ENCODE peak calls at places on chromosomes 13 and 19, in seven cellular contexts. V is SK-N-SH, W is HepG2, A is H1, M is A549, X is GM12878, Y is K562. R is an unnamed sample.

GRCh38 chr19:34067861-34068271 is 104.4 kb upstream of the LSM14A start:
- DNase-seq in V (no peak), W (no peak), A (no peak), M (peak; percentile 78), X (no peak), Y (no peak), R (peak; percentile 34)

GRCh38 chr19:31109626-31110025 is 239.6 kb downstream of the TSHZ3 start:
- DNase-seq in V (peak; percentile 53), W (no peak), A (no peak), M (no peak), X (no peak), Y (no peak), R (no peak)

GRCh38 chr13:110546933-110547332 is 14.6 kb downstream of the RAB20 start:
- DNase-seq in V (no peak), W (peak; percentile 80), A (no peak), M (peak; percentile 81), X (no peak), Y (no peak), R (peak; percentile 89)

GRCh38 chr19:1948676-1949075 is 7.7 kb downstream of the CSNK1G2 start:
- DNase-seq in V (no peak), W (no peak), A (no peak), M (no peak), X (no peak), Y (no peak), R (no peak)

GRCh38 chr13:21427741-21428140 is 31.4 kb downstream of the ZDHHC20 start:
- DNase-seq in V (no peak), W (no peak), A (no peak), M (no peak), X (peak; percentile 20), Y (no peak), R (no peak)

GRCh38 chr19:45442927-45443461 is 19.3 kb upstream of the ERCC1 start:
- DNase-seq in V (peak; percentile 59), W (no peak), A (no peak), M (peak; percentile 93), X (no peak), Y (peak; percentile 62), R (peak; percentile 59)

GRCh38 chr13:112740502-112741131 is 50.8 kb downstream of the ATP11A start:
- DNase-seq in V (no peak), W (no peak), A (no peak), M (no peak), X (no peak), Y (peak; percentile 37), R (peak; percentile 95)

GRCh38 chr19:56083668-56084067 is 37.4 kb downstream of the ZNF787 start:
- DNase-seq in V (no peak), W (no peak), A (no peak), M (no peak), X (no peak), Y (peak; percentile 59), R (no peak)

GRCh38 chr19:14476663-14477401 is 1.7 kb upstream of the PTGER1 start:
- DNase-seq in V (peak; percentile 36), W (no peak), A (no peak), M (peak; percentile 73), X (no peak), Y (peak; percentile 66), R (peak; percentile 88)

GRCh38 chr19:48990400-48990799 is 2.7 kb downstream of the GYS1 start:
- DNase-seq in V (no peak), W (no peak), A (no peak), M (no peak), X (no peak), Y (no peak), R (no peak)

GRCh38 chr13:27678306-27679040 is 56.8 kb downstream of the POLR1D start:
- DNase-seq in V (no peak), W (no peak), A (no peak), M (no peak), X (no peak), Y (peak; percentile 8), R (peak; percentile 48)

GRCh38 chr19:28691683-28692082 is 521.3 kb downstream of the UQCRFS1 start:
- DNase-seq in V (no peak), W (no peak), A (no peak), M (no peak), X (no peak), Y (no peak), R (no peak)

GRCh38 chr19:16649734-16650133 is 10.2 kb downstream of the SMIM7 start:
- DNase-seq in V (no peak), W (no peak), A (no peak), M (no peak), X (no peak), Y (no peak), R (no peak)

GRCh38 chr13:113117335-113117872 is 5.2 kb upstream of the F10 start:
- DNase-seq in V (no peak), W (no peak), A (no peak), M (no peak), X (no peak), Y (no peak), R (no peak)

GRCh38 chr13:74715718-74716117 is 581.5 kb upstream of the KLF12 start:
- DNase-seq in V (no peak), W (no peak), A (no peak), M (no peak), X (no peak), Y (no peak), R (no peak)

GRCh38 chr13:44969858-44970484 is 19.3 kb downstream of the NUFIP1 start:
- DNase-seq in V (peak; percentile 53), W (peak; percentile 49), A (no peak), M (peak; percentile 35), X (no peak), Y (no peak), R (peak; percentile 71)

GRCh38 chr19:45161715-45162463 is 1.1 kb upstream of the NKPD1 start:
- DNase-seq in V (peak; percentile 89), W (no peak), A (no peak), M (no peak), X (no peak), Y (peak; percentile 54), R (peak; percentile 28)

GRCh38 chr19:12224676-12225075 is 61.8 kb downstream of the ZNF136 start:
- DNase-seq in V (no peak), W (no peak), A (no peak), M (no peak), X (no peak), Y (no peak), R (no peak)

GRCh38 chr13:42393573-42394360 is 121.8 kb downstream of the AKAP11 start:
- DNase-seq in V (no peak), W (no peak), A (no peak), M (no peak), X (no peak), Y (no peak), R (no peak)

GRCh38 chr13:28837111-28837510 is 17.0 kb downstream of the MTUS2 start:
- DNase-seq in V (no peak), W (no peak), A (no peak), M (no peak), X (no peak), Y (no peak), R (no peak)

DNA sequence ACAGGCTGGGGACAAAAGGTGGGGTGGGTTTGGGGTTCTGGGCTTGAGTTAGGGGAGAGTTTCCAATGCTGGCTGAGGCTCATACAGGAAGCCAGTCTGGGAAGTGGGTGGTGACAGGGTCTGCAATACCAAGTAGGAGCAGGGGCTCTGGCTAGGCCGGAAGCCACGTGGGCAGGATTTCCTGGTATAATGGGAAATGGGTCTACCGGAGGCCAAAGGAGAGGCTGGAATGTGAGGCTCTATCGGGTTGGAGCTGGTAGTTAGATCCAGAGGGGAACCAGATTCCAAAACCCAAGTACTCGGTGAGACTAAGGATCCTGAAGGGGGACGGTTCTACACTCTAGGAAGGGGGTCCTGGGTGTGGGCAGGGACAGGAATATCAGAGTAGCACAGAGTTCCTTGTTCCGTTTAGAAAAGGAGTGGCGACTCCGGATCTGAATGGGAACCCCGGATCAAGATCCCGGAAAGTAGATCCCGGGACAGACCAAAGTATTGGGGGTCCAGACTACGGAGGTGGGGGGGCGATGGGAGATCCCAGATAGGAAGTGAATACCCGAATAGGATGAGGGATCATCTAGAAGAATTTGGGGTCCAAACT is 802 bp downstream of the CDC37 start:
- DNase-seq in V (peak; percentile 76), W (peak; percentile 64), A (no peak), M (no peak), X (no peak), Y (peak; percentile 36), R (no peak)
- TF ChIP-seq RFX5 in V (no peak), W (no peak), A (no peak), M (no peak), X (no peak), Y (no peak), R (no peak)

GRCh38 chr13:24670927-24671326 is 9.3 kb upstream of the ATP12A start:
- DNase-seq in V (peak; percentile 49), W (no peak), A (no peak), M (peak; percentile 60), X (no peak), Y (peak; percentile 27), R (no peak)
- TF ChIP-seq RFX5 in V (no peak), W (no peak), A (no peak), M (no peak), X (no peak), Y (no peak), R (no peak)

GRCh38 chr19:3163230-3163886 is 15.2 kb upstream of the S1PR4 start:
- DNase-seq in V (peak; percentile 93), W (peak; percentile 46), A (peak; percentile 53), M (peak; percentile 60), X (no peak), Y (peak; percentile 91), R (peak; percentile 43)
- TF ChIP-seq RFX5 in V (no peak), W (no peak), A (no peak), M (no peak), X (no peak), Y (no peak), R (no peak)

GRCh38 chr13:19862511-19863313 is 737 bp downstream of the ZMYM5 start:
- DNase-seq in V (no peak), W (no peak), A (no peak), M (peak; percentile 27), X (no peak), Y (peak; percentile 32), R (peak; percentile 7)

GRCh38 chr13:19863323-19864017 is at the start of gene ZMYM5:
- DNase-seq in V (peak; percentile 96), W (peak; percentile 93), A (peak; percentile 96), M (peak; percentile 98), X (peak; percentile 95), Y (peak; percentile 91), R (peak; percentile 99)

GRCh38 chr13:19861762-19862161 is 1.7 kb downstream of the ZMYM5 start:
- DNase-seq in V (no peak), W (no peak), A (no peak), M (no peak), X (no peak), Y (no peak), R (no peak)

GRCh38 chr13:19864018-19864338 is 529 bp upstream of the ZMYM5 start:
- DNase-seq in V (peak; percentile 75), W (no peak), A (no peak), M (peak; percentile 83), X (no peak), Y (peak; percentile 65), R (no peak)

DNA sequence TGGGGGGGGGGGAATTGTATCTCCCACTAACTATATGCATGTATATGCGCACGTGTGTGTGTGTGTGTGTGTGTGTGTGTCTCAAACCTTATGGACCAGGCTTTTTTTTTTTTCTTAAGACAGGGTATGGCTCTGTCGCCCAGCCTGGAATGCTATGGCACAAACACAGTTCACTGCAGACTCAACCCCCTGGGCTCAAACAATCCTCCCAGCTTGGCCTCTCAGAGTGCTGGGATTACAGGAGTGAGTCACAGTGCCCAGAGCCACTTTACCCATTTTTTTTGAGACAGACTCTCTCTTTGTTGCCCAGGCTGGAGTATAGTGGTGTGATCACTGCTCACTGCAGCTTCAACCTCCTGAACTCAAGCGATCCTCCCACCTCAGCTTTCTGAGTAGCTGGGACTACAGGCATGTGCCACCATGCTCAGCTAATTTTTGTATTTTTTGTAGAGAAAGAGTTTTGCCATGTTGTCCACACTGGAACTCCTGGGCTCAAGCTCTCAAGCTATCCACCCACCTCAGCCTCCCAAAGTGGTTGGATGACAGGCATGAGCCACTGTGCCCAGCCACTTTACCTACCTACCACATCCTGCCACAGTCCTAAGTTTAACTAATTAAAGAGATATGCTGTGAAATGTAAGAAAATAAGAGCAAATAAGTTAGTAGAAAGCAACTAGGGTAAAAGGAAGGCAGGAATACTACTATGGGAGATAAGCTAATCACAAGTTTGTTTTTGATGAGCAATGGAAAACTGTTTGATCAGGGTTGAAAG is 2.4 kb downstream of the ZMYM5 start:
- DNase-seq in V (no peak), W (peak; percentile 77), A (no peak), M (peak; percentile 53), X (no peak), Y (no peak), R (peak; percentile 73)
- TF ChIP-seq RFX5 in V (no peak), W (no peak), A (no peak), M (no peak), X (no peak), Y (no peak), R (no peak)

R was measured in IMR-90.